ENCODE peak calls at places on chromosome 10, in seven cellular contexts. K is CD4-positive, CD25-positive, alpha-beta regulatory T cell; E is cardiac muscle cell; J is HepG2; N is A549; M is Karpas-422; Q is right atrium auricular region. O is an unnamed sample. For H3K4me1, the result is how much of the 10 kb centered on the place peaks cover.

GRCh38 chr10:70458329-70459060 is 17.0 kb upstream of the NODAL start:
- DNase-seq in K (no peak), E (peak), J (no peak), N (no peak), M (no peak), Q (peak), O (no peak)

GRCh38 chr10:131311661-131312260 is at the start of gene TCERG1L:
- DNase-seq in K (no peak), E (peak), J (no peak), N (no peak), M (no peak), Q (no peak), O (no peak)

GRCh38 chr10:110919349-110919931 is at the start of gene SHOC2:
- DNase-seq in K (peak), E (peak), J (no peak), N (peak), M (peak), Q (peak), O (no peak)

GRCh38 chr10:79095316-79095715 is 26.6 kb downstream of the ZMIZ1 start:
- DNase-seq in K (no peak), E (no peak), J (no peak), N (no peak), M (no peak), Q (no peak), O (no peak)

GRCh38 chr10:132526676-132527075 is 10.9 kb upstream of the INPP5A start:
- DNase-seq in K (no peak), E (no peak), J (no peak), N (no peak), M (no peak), Q (no peak), O (no peak)

GRCh38 chr10:46282460-46283216 is 4.2 kb upstream of the ANTXRL start:
- DNase-seq in K (peak), E (peak), J (peak), N (peak), M (no peak), Q (peak), O (peak)

GRCh38 chr10:65394898-65395297 is 1530.9 kb upstream of the LRRTM3 start:
- DNase-seq in K (no peak), E (no peak), J (no peak), N (peak), M (no peak), Q (no peak), O (no peak)

GRCh38 chr10:33832124-33832787 is 497.8 kb upstream of the NRP1 start:
- DNase-seq in K (no peak), E (no peak), J (peak), N (no peak), M (no peak), Q (no peak), O (no peak)

GRCh38 chr10:35271086-35271834 is 65.0 kb upstream of the CCNY start:
- DNase-seq in K (no peak), E (peak), J (no peak), N (no peak), M (no peak), Q (no peak), O (no peak)

GRCh38 chr10:91901784-91902677 is 7.3 kb downstream of the FGFBP3 start:
- DNase-seq in K (no peak), E (no peak), J (peak), N (peak), M (no peak), Q (no peak), O (no peak)

GRCh38 chr10:129531195-129531968 is 64.3 kb downstream of the MGMT start:
- DNase-seq in K (no peak), E (peak), J (peak), N (no peak), M (no peak), Q (no peak), O (no peak)

GRCh38 chr10:98248018-98248417 is 20.0 kb downstream of the LOXL4 start:
- DNase-seq in K (no peak), E (no peak), J (no peak), N (no peak), M (no peak), Q (no peak), O (no peak)

GRCh38 chr10:88218362-88218761 is 354.9 kb downstream of the PTEN start:
- DNase-seq in K (no peak), E (no peak), J (no peak), N (no peak), M (no peak), Q (no peak), O (no peak)

GRCh38 chr10:88791924-88792323 is 10.6 kb upstream of the LIPM start:
- DNase-seq in K (no peak), E (peak), J (peak), N (peak), M (peak), Q (no peak), O (peak)

GRCh38 chr10:60967854-60968484 is 24.0 kb upstream of the RHOBTB1 start:
- DNase-seq in K (no peak), E (no peak), J (no peak), N (no peak), M (no peak), Q (no peak), O (no peak)

GRCh38 chr10:103232772-103233488 is 12.8 kb upstream of the RPEL1 start:
- DNase-seq in K (no peak), E (no peak), J (peak), N (no peak), M (no peak), Q (no peak), O (peak)

GRCh38 chr10:5947471-5948207 is 29.7 kb downstream of the IL15RA start:
- DNase-seq in K (no peak), E (no peak), J (no peak), N (no peak), M (no peak), Q (no peak), O (no peak)

GRCh38 chr10:31926765-31927596 is 1.6 kb downstream of the ARHGAP12 start:
- DNase-seq in K (no peak), E (peak), J (no peak), N (no peak), M (no peak), Q (no peak), O (peak)

GRCh38 chr10:36021096-36021495 is 379.0 kb upstream of the FZD8 start:
- DNase-seq in K (no peak), E (no peak), J (no peak), N (no peak), M (no peak), Q (no peak), O (no peak)

GRCh38 chr10:70274643-70275042 is 9.2 kb downstream of the NPFFR1 start:
- DNase-seq in K (no peak), E (no peak), J (no peak), N (no peak), M (no peak), Q (no peak), O (no peak)

GRCh38 chr10:84493951-84494848 is 165.8 kb downstream of the CCSER2 start:
- DNase-seq in K (no peak), E (no peak), J (no peak), N (peak), M (no peak), Q (no peak), O (no peak)

GRCh38 chr10:27285093-27285492 is 44.5 kb upstream of the ACBD5 start:
- DNase-seq in K (no peak), E (peak), J (peak), N (no peak), M (peak), Q (no peak), O (no peak)

GRCh38 chr10:57661206-57661605 is 606.5 kb downstream of the IPMK start:
- DNase-seq in K (no peak), E (no peak), J (no peak), N (no peak), M (no peak), Q (no peak), O (no peak)

GRCh38 chr10:78960316-78960800 is 108.4 kb upstream of the ZMIZ1 start:
- DNase-seq in K (no peak), E (peak), J (no peak), N (no peak), M (no peak), Q (peak), O (peak)

GRCh38 chr10:33880291-33880690 is 545.8 kb upstream of the NRP1 start:
- DNase-seq in K (no peak), E (no peak), J (no peak), N (no peak), M (no peak), Q (no peak), O (no peak)

GRCh38 chr10:104099274-104099673 is 13.6 kb upstream of the COL17A1 start:
- DNase-seq in K (no peak), E (no peak), J (no peak), N (no peak), M (no peak), Q (no peak), O (no peak)

GRCh38 chr10:11329055-11329673 is 282.3 kb downstream of the USP6NL start:
- DNase-seq in K (no peak), E (no peak), J (no peak), N (no peak), M (no peak), Q (no peak), O (no peak)

GRCh38 chr10:132907901-132908620 is 34.3 kb downstream of the CFAP46 start:
- DNase-seq in K (no peak), E (no peak), J (no peak), N (no peak), M (no peak), Q (no peak), O (no peak)

GRCh38 chr10:687583-688286 is 1.7 kb downstream of the DIP2C start:
- DNase-seq in K (no peak), E (no peak), J (no peak), N (no peak), M (no peak), Q (no peak), O (no peak)

GRCh38 chr10:686155-686931 is 3.1 kb downstream of the DIP2C start:
- DNase-seq in K (no peak), E (no peak), J (no peak), N (no peak), M (no peak), Q (no peak), O (no peak)

GRCh38 chr10:688621-689426 is 644 bp downstream of the DIP2C start:
- DNase-seq in K (no peak), E (peak), J (no peak), N (peak), M (no peak), Q (no peak), O (peak)

GRCh38 chr10:689433-690226 is at the start of gene DIP2C:
- DNase-seq in K (no peak), E (peak), J (peak), N (peak), M (no peak), Q (peak), O (peak)

DNA sequence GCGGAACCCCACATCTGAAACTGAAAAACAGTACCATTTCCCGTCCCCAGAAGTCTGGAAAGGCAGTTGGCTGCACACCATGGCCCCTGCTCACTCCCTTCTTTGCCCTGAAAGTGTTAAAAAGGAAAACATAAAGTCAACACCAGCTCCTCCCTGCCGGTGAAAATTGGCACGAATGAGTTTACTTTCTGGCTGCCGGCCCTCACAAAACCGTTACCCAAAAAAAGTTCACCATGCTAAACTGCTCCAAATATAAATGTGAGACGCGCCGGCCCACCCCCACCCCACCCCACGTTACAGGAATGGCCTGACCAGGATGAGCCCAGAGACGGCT is 1.2 kb downstream of the DIP2C start:
- DNase-seq in K (no peak), E (no peak), J (no peak), N (no peak), M (no peak), Q (no peak), O (no peak)
- H3K4me3 ChIP-seq in K (no peak), E (peak), J (peak), N (peak), M (no peak), Q (peak), O (peak)

GRCh38 chr10:75773139-75773801 is 341.8 kb downstream of the LRMDA start:
- DNase-seq in K (no peak), E (no peak), J (peak), N (peak), M (no peak), Q (peak), O (no peak)
- H3K4me1 ChIP-seq in K (under half), E (under half), J (half or more), N (under half), M (under half), Q (under half), O (under half)

DNA sequence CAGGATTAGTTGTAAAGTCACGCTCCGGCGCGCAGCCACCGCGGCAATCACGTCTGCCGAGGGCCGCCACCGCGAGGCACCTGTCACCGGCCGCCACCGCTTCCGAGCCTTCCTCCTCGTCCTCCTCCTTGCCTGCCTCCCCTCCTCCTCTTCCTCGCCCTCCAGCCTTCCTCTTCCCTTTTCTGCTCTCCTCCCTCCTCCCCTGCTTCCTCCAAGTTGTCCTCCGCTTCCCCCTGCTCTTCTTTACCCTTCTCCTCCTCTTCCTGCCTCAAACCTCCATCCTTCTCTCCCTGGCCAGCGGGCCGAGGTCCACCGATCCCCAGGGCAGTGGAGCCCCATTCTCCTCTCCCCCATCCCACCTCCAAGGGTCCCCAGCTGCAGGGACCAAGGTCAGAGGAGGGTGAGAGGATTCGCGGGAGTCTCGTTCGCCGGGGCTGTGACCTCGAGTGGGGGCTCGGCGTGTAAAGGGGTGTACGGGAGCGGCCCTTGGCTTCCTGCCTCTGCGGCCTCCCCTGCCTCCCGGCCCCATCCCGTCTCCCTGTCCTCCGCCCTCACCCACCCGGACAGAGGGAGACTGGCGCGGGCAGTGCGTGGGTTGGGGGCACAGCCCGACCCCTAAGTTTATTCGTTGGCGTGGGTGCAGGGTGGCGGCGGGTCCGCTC is 89.5 kb upstream of the PAX2 start:
- DNase-seq in K (no peak), E (no peak), J (no peak), N (no peak), M (no peak), Q (no peak), O (no peak)
- H3K4me3 ChIP-seq in K (no peak), E (peak), J (peak), N (peak), M (no peak), Q (no peak), O (peak)

GRCh38 chr10:69061305-69062161 is 26.4 kb upstream of the SRGN start:
- DNase-seq in K (no peak), E (no peak), J (peak), N (peak), M (peak), Q (peak), O (no peak)

GRCh38 chr10:69057951-69058297 is 30.0 kb upstream of the SRGN start:
- DNase-seq in K (no peak), E (no peak), J (no peak), N (no peak), M (no peak), Q (no peak), O (no peak)

GRCh38 chr10:69057261-69057950 is 30.5 kb upstream of the SRGN start:
- DNase-seq in K (no peak), E (no peak), J (peak), N (no peak), M (no peak), Q (peak), O (no peak)

GRCh38 chr10:69056536-69057260 is 31.2 kb upstream of the SRGN start:
- DNase-seq in K (no peak), E (no peak), J (no peak), N (no peak), M (no peak), Q (no peak), O (no peak)

GRCh38 chr10:69060127-69060798 is 27.6 kb upstream of the SRGN start:
- DNase-seq in K (no peak), E (no peak), J (no peak), N (no peak), M (no peak), Q (no peak), O (no peak)
- H3K4me1 ChIP-seq in K (under half), E (under half), J (under half), N (under half), M (under half), Q (under half), O (under half)

DNA sequence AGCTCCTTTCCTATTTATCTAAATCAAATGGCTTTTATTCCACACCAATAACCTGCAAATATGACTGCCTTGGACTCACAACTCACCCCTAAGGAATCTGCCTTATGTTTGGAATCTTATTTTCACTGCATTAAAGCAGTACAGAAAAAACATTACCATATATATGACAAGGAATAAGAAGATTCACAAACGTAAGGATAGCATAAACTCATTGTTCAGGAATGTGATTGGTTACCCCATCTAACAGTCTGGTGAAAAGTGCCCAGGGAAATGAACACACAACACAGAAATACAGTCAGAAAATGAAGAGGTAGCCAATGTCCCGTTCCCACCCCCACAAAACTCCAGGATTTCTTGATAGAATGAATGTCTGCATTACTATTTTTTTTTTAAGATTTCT is 2.0 kb downstream of the PPP3CB start:
- DNase-seq in K (no peak), E (no peak), J (no peak), N (no peak), M (no peak), Q (no peak), O (no peak)
- H3K4me3 ChIP-seq in K (peak), E (no peak), J (peak), N (no peak), M (peak), Q (no peak), O (peak)

DNA sequence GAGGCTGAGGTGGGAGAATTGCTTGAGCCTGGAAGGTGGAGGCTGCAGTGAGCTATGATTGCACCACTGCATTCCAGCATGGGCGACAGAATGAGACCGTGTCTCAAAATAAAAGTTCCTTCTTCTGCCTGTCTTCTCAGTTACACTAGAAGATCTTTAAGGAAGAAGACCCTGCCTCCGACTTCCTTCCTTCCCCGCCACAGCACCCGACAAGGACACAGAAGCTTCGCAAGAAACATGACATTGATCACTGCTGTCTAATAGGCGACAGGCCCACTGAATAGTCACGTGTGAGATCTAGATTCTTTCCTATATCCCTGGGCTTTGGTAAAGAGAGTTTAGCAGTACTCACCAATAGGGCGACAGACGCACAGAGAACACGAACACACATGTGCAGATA is 118.2 kb downstream of the PRPF18 start:
- DNase-seq in K (no peak), E (no peak), J (no peak), N (no peak), M (no peak), Q (no peak), O (no peak)
- H3K4me1 ChIP-seq in K (under half), E (under half), J (under half), N (under half), M (under half), Q (under half), O (under half)